ENCODE peak calls at places on chromosome 1, in nine cellular contexts. Q, W, G, M, A, S, N, T and Z are unnamed samples.

GRCh38 chr1:244246334-244246733 is 195.3 kb downstream of the ZBTB18 start:
- DNase-seq in Q (no peak), W (no peak), G (no peak), M (no peak), A (no peak), S (no peak), N (no peak), T (no peak), Z (no peak)

GRCh38 chr1:190353538-190354101 is 124.0 kb downstream of the BRINP3 start:
- DNase-seq in Q (no peak), W (no peak), G (no peak), M (no peak), A (no peak), S (no peak), N (no peak), T (no peak), Z (no peak)

GRCh38 chr1:234532511-234532922 is 53.5 kb upstream of the TARBP1 start:
- DNase-seq in Q (no peak), W (peak), G (no peak), M (no peak), A (peak), S (no peak), N (peak), T (no peak), Z (no peak)

GRCh38 chr1:240803151-240803550 is 191.2 kb upstream of the GREM2 start:
- DNase-seq in Q (peak), W (no peak), G (no peak), M (no peak), A (no peak), S (peak), N (no peak), T (no peak), Z (no peak)

GRCh38 chr1:204287466-204287881 is 72.3 kb downstream of the PLEKHA6 start:
- DNase-seq in Q (no peak), W (no peak), G (no peak), M (no peak), A (no peak), S (no peak), N (no peak), T (no peak), Z (no peak)

GRCh38 chr1:4126731-4127594 is 226.9 kb upstream of the C1orf174 start:
- DNase-seq in Q (no peak), W (no peak), G (no peak), M (no peak), A (no peak), S (no peak), N (no peak), T (no peak), Z (no peak)

GRCh38 chr1:207923561-207923960 is 12.6 kb upstream of the CD34 start:
- DNase-seq in Q (no peak), W (no peak), G (no peak), M (no peak), A (no peak), S (no peak), N (no peak), T (no peak), Z (peak)

GRCh38 chr1:179865377-179865776 is 12.2 kb downstream of the TOR1AIP2 start:
- DNase-seq in Q (no peak), W (no peak), G (no peak), M (no peak), A (no peak), S (no peak), N (no peak), T (no peak), Z (no peak)

GRCh38 chr1:114956570-114956969 is 73.1 kb upstream of the TSHB start:
- DNase-seq in Q (no peak), W (no peak), G (no peak), M (no peak), A (no peak), S (no peak), N (no peak), T (peak), Z (no peak)

GRCh38 chr1:222095606-222096475 is 354.0 kb upstream of the DUSP10 start:
- DNase-seq in Q (peak), W (no peak), G (no peak), M (peak), A (no peak), S (no peak), N (no peak), T (peak), Z (peak)

GRCh38 chr1:45394342-45394741 is 54.1 kb upstream of the MUTYH start:
- DNase-seq in Q (no peak), W (no peak), G (no peak), M (peak), A (no peak), S (no peak), N (no peak), T (no peak), Z (no peak)

GRCh38 chr1:42679364-42679983 is 2.7 kb upstream of the YBX1 start:
- DNase-seq in Q (no peak), W (no peak), G (no peak), M (no peak), A (no peak), S (no peak), N (no peak), T (no peak), Z (no peak)

GRCh38 chr1:52955129-52955970 is 28.3 kb downstream of the SCP2 start:
- DNase-seq in Q (no peak), W (no peak), G (no peak), M (no peak), A (no peak), S (peak), N (no peak), T (no peak), Z (no peak)

GRCh38 chr1:233075045-233075444 is 124.6 kb downstream of the NTPCR start:
- DNase-seq in Q (no peak), W (no peak), G (no peak), M (no peak), A (no peak), S (no peak), N (no peak), T (no peak), Z (no peak)

GRCh38 chr1:155136728-155137127 is 1.1 kb downstream of the SLC50A1 start:
- DNase-seq in Q (no peak), W (no peak), G (no peak), M (peak), A (no peak), S (no peak), N (no peak), T (no peak), Z (no peak)